ENCODE peak calls at places on chromosome 10, in six cellular contexts. Z is cardiac fibroblast, D is GM12891, K is lung, H is caudate nucleus, C is Daoy. X is an unnamed sample.

GRCh38 chr10:28533571-28534304 is 820 bp downstream of the WAC start:
- DNase-seq in Z (peak; percentile 48), D (peak; percentile 23), K (peak; percentile 70), H (no peak), C (peak; percentile 42), X (peak; percentile 70)

GRCh38 chr10:4596951-4597350 is 229.1 kb upstream of the AKR1E2 start:
- DNase-seq in Z (peak; percentile 30), D (no peak), K (no peak), H (no peak), C (no peak), X (no peak)

GRCh38 chr10:8034666-8035640 is 19.5 kb upstream of the GATA3 start:
- DNase-seq in Z (no peak), D (no peak), K (no peak), H (no peak), C (peak; percentile 52), X (no peak)

GRCh38 chr10:71687077-71687476 is 32.5 kb downstream of the C10orf105 start:
- DNase-seq in Z (no peak), D (no peak), K (no peak), H (no peak), C (no peak), X (no peak)

GRCh38 chr10:105797234-105797890 is 1156.3 kb downstream of the SORCS3 start:
- DNase-seq in Z (peak; percentile 40), D (peak; percentile 2), K (no peak), H (no peak), C (no peak), X (no peak)

GRCh38 chr10:69838853-69839252 is 37.1 kb downstream of the COL13A1 start:
- DNase-seq in Z (peak; percentile 86), D (no peak), K (no peak), H (no peak), C (peak; percentile 27), X (no peak)

GRCh38 chr10:3760083-3760482 is 24.9 kb downstream of the KLF6 start:
- DNase-seq in Z (no peak), D (no peak), K (no peak), H (no peak), C (no peak), X (no peak)

GRCh38 chr10:373516-374309 is 238.5 kb downstream of the ZMYND11 start:
- DNase-seq in Z (peak; percentile 69), D (no peak), K (no peak), H (no peak), C (peak; percentile 19), X (no peak)

GRCh38 chr10:52359466-52359865 is 45.4 kb downstream of the DKK1 start:
- DNase-seq in Z (no peak), D (no peak), K (no peak), H (no peak), C (no peak), X (no peak)

GRCh38 chr10:62562101-62562500 is 187.9 kb downstream of the ZNF365 start:
- DNase-seq in Z (peak; percentile 22), D (no peak), K (no peak), H (no peak), C (no peak), X (no peak)

GRCh38 chr10:6364893-6365292 is 162.2 kb downstream of the PFKFB3 start:
- DNase-seq in Z (no peak), D (no peak), K (no peak), H (no peak), C (no peak), X (no peak)

GRCh38 chr10:96765406-96766240 is 45.3 kb upstream of the PIK3AP1 start:
- DNase-seq in Z (peak; percentile 64), D (no peak), K (peak; percentile 57), H (peak; percentile 25), C (peak; percentile 48), X (peak; percentile 75)

GRCh38 chr10:99595770-99596465 is 24.3 kb downstream of the SLC25A28 start:
- DNase-seq in Z (no peak), D (no peak), K (no peak), H (no peak), C (no peak), X (no peak)

GRCh38 chr10:110144526-110144925 is 62.9 kb upstream of the MXI1 start:
- DNase-seq in Z (peak; percentile 28), D (no peak), K (no peak), H (no peak), C (no peak), X (no peak)

GRCh38 chr10:2173328-2173727 is 436.0 kb upstream of the ADARB2 start:
- DNase-seq in Z (no peak), D (no peak), K (no peak), H (no peak), C (no peak), X (no peak)

GRCh38 chr10:131907679-131908078 is 6.9 kb downstream of the PPP2R2D start:
- DNase-seq in Z (no peak), D (no peak), K (no peak), H (no peak), C (no peak), X (no peak)

GRCh38 chr10:79434816-79435215 is 10.6 kb downstream of the ZCCHC24 start:
- DNase-seq in Z (peak; percentile 76), D (no peak), K (no peak), H (no peak), C (peak; percentile 72), X (no peak)

GRCh38 chr10:106660550-106660949 is 504.0 kb downstream of the SORCS1 start:
- DNase-seq in Z (peak; percentile 5), D (no peak), K (no peak), H (no peak), C (no peak), X (no peak)

GRCh38 chr10:129136866-129137415 is 330.1 kb upstream of the MGMT start:
- DNase-seq in Z (no peak), D (no peak), K (no peak), H (no peak), C (peak; percentile 13), X (no peak)

GRCh38 chr10:4883079-4883739 is 57.2 kb downstream of the AKR1E2 start:
- DNase-seq in Z (peak; percentile 76), D (no peak), K (no peak), H (no peak), C (peak; percentile 79), X (no peak)

GRCh38 chr10:62650411-62650810 is 154.1 kb upstream of the ADO start:
- DNase-seq in Z (no peak), D (no peak), K (no peak), H (no peak), C (no peak), X (no peak)

GRCh38 chr10:31557854-31558253 is 238.8 kb downstream of the ZEB1 start:
- DNase-seq in Z (no peak), D (no peak), K (no peak), H (no peak), C (no peak), X (no peak)

GRCh38 chr10:50279489-50279888 is 28.2 kb upstream of the ASAH2 start:
- DNase-seq in Z (no peak), D (no peak), K (no peak), H (no peak), C (peak; percentile 14), X (no peak)

GRCh38 chr10:45561952-45562351 is 110.6 kb downstream of the ZFAND4 start:
- DNase-seq in Z (peak; percentile 18), D (no peak), K (no peak), H (no peak), C (no peak), X (no peak)

GRCh38 chr10:117768333-117769045 is 225.9 kb downstream of the EMX2 start:
- DNase-seq in Z (no peak), D (no peak), K (no peak), H (no peak), C (no peak), X (no peak)

GRCh38 chr10:70918851-70919530 is 30.6 kb upstream of the PCBD1 start:
- DNase-seq in Z (no peak), D (no peak), K (no peak), H (no peak), C (no peak), X (no peak)